ENCODE peak calls at places on chromosomes 13 and 19, in seven cellular contexts. J is body of pancreas; Q is Jurkat, Clone E6-1; D is mesenchymal stem cell; T is dermis blood vessel endothelial cell; G is brain microvascular endothelial cell; Z is EL. K is an unnamed sample.

GRCh38 chr19:32843716-32844245 is 25.8 kb downstream of the SLC7A9 start:
- DNase-seq in G (no peak), Z (no peak), T (no peak), Q (no peak), J (no peak), D (no peak), K (no peak)

GRCh38 chr13:99258946-99259345 is 767 bp upstream of the GPR18 start:
- DNase-seq in T (no peak), J (no peak), Q (no peak), Z (no peak), G (no peak), D (no peak), K (no peak)

GRCh38 chr13:44368599-44369368 is 4.8 kb upstream of the SERP2 start:
- DNase-seq in D (no peak), Q (peak), T (no peak), Z (no peak), G (no peak), J (no peak), K (no peak)

GRCh38 chr19:47487551-47488515 is 3.8 kb upstream of the KPTN start:
- DNase-seq in D (no peak), Z (no peak), J (no peak), Q (peak), G (no peak), T (no peak), K (no peak)

GRCh38 chr19:54464624-54465266 is 1.2 kb upstream of the LENG9 start:
- DNase-seq in D (peak), J (peak), Z (peak), G (peak), Q (peak), T (peak), K (no peak)

GRCh38 chr19:20423381-20424207 is 142.0 kb downstream of the ZNF737 start:
- DNase-seq in Q (no peak), D (peak), Z (peak), G (peak), T (peak), J (peak), K (no peak)

GRCh38 chr13:97369269-97369893 is 64.6 kb upstream of the RAP2A start:
- DNase-seq in D (peak), T (peak), Q (no peak), G (no peak), J (no peak), Z (peak), K (no peak)

GRCh38 chr13:110201114-110201513 is 105.8 kb downstream of the COL4A1 start:
- DNase-seq in Q (no peak), T (no peak), Z (no peak), J (no peak), G (no peak), D (no peak), K (no peak)

GRCh38 chr19:623974-624373 is 9.4 kb downstream of the POLRMT start:
- DNase-seq in T (peak), Z (peak), D (peak), G (peak), J (no peak), Q (no peak), K (no peak)

K was measured in NCI-H2107.